ENCODE peak calls at places on chromosomes 4 and X, in ten cellular contexts. S, A, F, Q, E, M, R, D, U and Y are unnamed samples.

GRCh38 chr4:118948545-118949144 is 60.0 kb downstream of the SYNPO2 start:
- DNase-seq in S (no peak), A (no peak), F (no peak), Q (no peak), E (no peak), M (no peak), R (no peak), D (no peak), U (no peak), Y (no peak)

GRCh38 chr4:133148690-133149363 is at the start of gene PCDH10:
- DNase-seq in S (no peak), A (peak), F (peak), Q (peak), E (peak), M (peak), R (no peak), D (peak), U (peak), Y (peak)

GRCh38 chr4:14218641-14219040 is 591.1 kb upstream of the BOD1L1 start:
- DNase-seq in S (no peak), A (no peak), F (no peak), Q (peak), E (no peak), M (no peak), R (no peak), D (no peak), U (no peak), Y (no peak)

GRCh38 chrX:21440911-21441310 is 66.7 kb downstream of the CNKSR2 start:
- DNase-seq in S (no peak), A (no peak), F (no peak), Q (no peak), E (no peak), M (no peak), R (no peak), D (no peak), U (no peak), Y (no peak)

GRCh38 chr4:155694100-155694785 is 27.6 kb downstream of the GUCY1A1 start:
- DNase-seq in S (no peak), A (no peak), F (no peak), Q (no peak), E (no peak), M (no peak), R (no peak), D (no peak), U (no peak), Y (no peak)

GRCh38 chrX:78104447-78105176 is 564 bp downstream of the PGK1 start:
- DNase-seq in S (peak), A (peak), F (no peak), Q (peak), E (peak), M (peak), R (no peak), D (peak), U (peak), Y (peak)

GRCh38 chrX:47232803-47233332 is at the start of gene USP11:
- DNase-seq in S (peak), A (peak), F (peak), Q (peak), E (peak), M (no peak), R (no peak), D (peak), U (peak), Y (peak)

GRCh38 chrX:134764202-134764785 is 106.0 kb upstream of the PLAC1 start:
- DNase-seq in S (peak), A (no peak), F (no peak), Q (no peak), E (no peak), M (no peak), R (no peak), D (no peak), U (peak), Y (peak)